ENCODE peak calls at places on chromosomes 11 and 22, in five cellular contexts. Z is A549, R is K562, N is GM12878, L is HepG2. M is an unnamed sample.

GRCh38 chr11:64053699-64054098 is 18.0 kb downstream of the FLRT1 start:
- DNase-seq in N (no peak), R (no peak), L (no peak), Z (no peak), M (peak; percentile 78)

GRCh38 chr22:20798974-20799373 is 25.1 kb downstream of the SERPIND1 start:
- DNase-seq in Z (no peak), L (no peak), R (no peak), N (no peak), M (no peak)

GRCh38 chr11:108131993-108132392 is 10.6 kb downstream of the ACAT1 start:
- DNase-seq in L (no peak), Z (no peak), N (no peak), R (no peak), M (no peak)

GRCh38 chr11:1546536-1547466 is 25.3 kb downstream of the DUSP8 start:
- DNase-seq in R (peak; percentile 87), L (no peak), Z (peak; percentile 58), N (no peak), M (no peak)

GRCh38 chr11:33690290-33691050 is 10.2 kb downstream of the C11orf91 start:
- DNase-seq in N (no peak), R (no peak), Z (peak; percentile 94), L (peak; percentile 46), M (no peak)

GRCh38 chr11:117538731-117539130 is 211.1 kb downstream of the CEP164 start:
- DNase-seq in Z (no peak), R (no peak), N (no peak), L (no peak), M (no peak)

GRCh38 chr11:82942376-82942775 is 40.8 kb downstream of the DDIAS start:
- DNase-seq in L (no peak), Z (no peak), N (no peak), R (no peak), M (no peak)

GRCh38 chr11:64787526-64788320 is 9.4 kb upstream of the SF1 start:
- DNase-seq in L (peak; percentile 41), N (no peak), Z (peak; percentile 72), R (peak; percentile 79), M (no peak)

GRCh38 chr11:2825886-2826678 is 59.5 kb downstream of the CDKN1C start:
- DNase-seq in Z (no peak), R (no peak), N (no peak), L (peak; percentile 60), M (peak; percentile 31)

GRCh38 chr11:68090706-68091105 is 30.5 kb downstream of the CHKA start:
- DNase-seq in Z (no peak), N (no peak), R (no peak), L (no peak), M (peak; percentile 24)

GRCh38 chr22:19892249-19892879 is 37.7 kb upstream of the GNB1L start:
- DNase-seq in N (no peak), Z (no peak), R (peak; percentile 87), L (peak; percentile 76), M (no peak)

GRCh38 chr11:19218216-19218615 is 16.4 kb upstream of the CSRP3 start:
- DNase-seq in Z (no peak), L (no peak), N (no peak), R (no peak), M (no peak)

GRCh38 chr11:4032097-4032496 is 62.5 kb upstream of the RRM1 start:
- DNase-seq in Z (no peak), N (no peak), R (no peak), L (no peak), M (no peak)

GRCh38 chr11:113296447-113297205 is 17.8 kb upstream of the TTC12 start:
- DNase-seq in N (no peak), R (no peak), Z (no peak), L (no peak), M (no peak)

GRCh38 chr11:120523196-120523595 is 11.6 kb downstream of the GRIK4 start:
- DNase-seq in R (no peak), Z (no peak), N (no peak), L (no peak), M (no peak)

GRCh38 chr11:117188620-117189081 is 10.1 kb downstream of the SIDT2 start:
- DNase-seq in R (no peak), L (no peak), Z (no peak), N (no peak), M (no peak)

GRCh38 chr22:27416553-27417427 is 384.8 kb downstream of the MN1 start:
- DNase-seq in R (no peak), Z (peak; percentile 20), L (no peak), N (no peak), M (peak; percentile 23)

GRCh38 chr11:124415356-124415923 is 9.2 kb downstream of the OR8B4 start:
- DNase-seq in N (no peak), L (peak; percentile 37), Z (peak; percentile 56), R (peak; percentile 49), M (no peak)

GRCh38 chr11:6333112-6333511 is 12.8 kb upstream of the CAVIN3 start:
- DNase-seq in R (no peak), L (no peak), N (no peak), Z (no peak), M (peak; percentile 6)

GRCh38 chr22:49768077-49768476 is 59.6 kb downstream of the BRD1 start:
- DNase-seq in Z (no peak), N (no peak), R (no peak), L (no peak), M (no peak)

GRCh38 chr11:115409691-115410220 is 94.5 kb downstream of the CADM1 start:
- DNase-seq in R (no peak), Z (peak; percentile 2), N (no peak), L (peak; percentile 94), M (no peak)
- TF ChIP-seq KDM1A in R (no peak), Z (no peak), N (no peak), L (no peak), M (no peak)

GRCh38 chr11:93188726-93189125 is 9.1 kb downstream of the SLC36A4 start:
- DNase-seq in N (no peak), R (no peak), L (no peak), Z (no peak), M (no peak)
- TF ChIP-seq KDM1A in N (no peak), R (no peak), L (no peak), Z (no peak), M (no peak)

GRCh38 chr11:12154871-12155668 is 44.7 kb downstream of the MICAL2 start:
- DNase-seq in L (no peak), N (no peak), Z (no peak), R (no peak), M (no peak)

GRCh38 chr11:12158926-12159325 is 48.5 kb downstream of the MICAL2 start:
- DNase-seq in N (no peak), R (no peak), Z (no peak), L (no peak), M (no peak)

GRCh38 chr11:12155696-12156095 is 45.3 kb downstream of the MICAL2 start:
- DNase-seq in L (no peak), N (no peak), R (no peak), Z (no peak), M (no peak)

GRCh38 chr11:12156301-12157140 is 46.1 kb downstream of the MICAL2 start:
- DNase-seq in Z (no peak), L (no peak), R (peak; percentile 54), N (no peak), M (no peak)

DNA sequence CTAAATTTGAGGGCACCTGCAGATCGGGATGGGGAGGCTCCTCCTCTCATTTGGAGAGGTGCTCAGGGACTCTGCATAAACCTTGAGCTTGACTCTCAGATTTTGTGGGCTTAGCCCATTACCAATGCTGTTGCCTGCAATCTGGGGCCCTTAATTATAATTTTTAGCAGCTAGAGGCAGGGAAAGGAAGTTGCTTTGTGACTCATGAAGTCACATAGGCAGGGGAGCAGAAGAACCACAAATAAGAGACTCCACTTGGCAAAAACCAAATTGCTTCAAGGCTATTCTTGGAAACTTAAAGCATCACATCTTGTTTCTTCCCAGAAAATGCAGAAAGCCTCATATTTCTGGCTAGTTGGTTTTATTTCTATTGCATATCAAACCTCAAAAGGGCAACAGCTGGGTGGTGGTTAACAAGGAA is 46.9 kb downstream of the MICAL2 start:
- DNase-seq in Z (no peak), N (no peak), R (no peak), L (no peak), M (no peak)
- TF ChIP-seq KDM1A in Z (no peak), N (no peak), R (no peak), L (no peak), M (no peak)

DNA sequence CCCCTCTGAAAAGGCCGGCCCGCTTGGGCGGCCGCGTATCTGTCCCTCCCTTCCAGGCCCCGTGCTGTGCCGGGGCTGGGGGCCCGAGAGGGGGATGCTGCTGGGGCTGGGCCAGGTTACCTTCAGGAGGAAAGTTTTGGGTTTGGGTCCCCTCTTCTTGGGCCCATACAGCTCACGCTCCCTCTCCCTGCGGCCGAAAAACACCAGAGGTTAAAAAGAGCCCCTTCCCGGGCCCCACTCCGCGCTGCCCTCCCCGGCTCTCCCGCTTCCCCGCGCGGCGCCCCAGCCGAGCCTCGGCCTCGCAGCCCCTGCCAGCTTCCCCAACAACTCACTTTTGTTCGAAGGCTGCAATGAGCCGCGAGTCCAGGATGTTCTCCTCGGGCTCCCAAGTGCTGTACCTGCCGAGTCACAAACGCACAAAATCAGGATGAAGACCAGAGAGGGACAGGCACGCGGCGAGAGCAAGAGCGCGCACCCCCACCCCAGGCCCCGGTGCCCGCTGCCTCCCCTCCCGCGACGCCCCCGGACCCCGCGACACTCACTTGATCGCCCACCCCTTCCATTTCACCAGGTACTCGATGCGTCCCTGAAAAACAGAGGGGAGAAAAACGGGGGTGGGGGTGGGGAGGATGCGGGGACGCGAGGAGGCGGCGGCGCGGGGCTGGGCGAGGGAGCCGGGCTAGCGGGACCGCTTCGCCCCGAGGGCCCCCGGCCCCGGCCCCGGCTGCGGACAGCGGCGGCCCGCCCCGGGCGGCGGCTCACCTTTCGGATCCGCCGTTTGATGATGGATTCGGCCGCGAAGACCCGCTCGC is 450 bp downstream of the CBX6 start:
- DNase-seq in Z (peak; percentile 19), R (no peak), N (no peak), L (no peak), M (no peak)
- TF ChIP-seq KDM1A in Z (no peak), R (no peak), N (no peak), L (no peak), M (no peak)

GRCh38 chr22:23142546-23143105 is 836 bp upstream of the RSPH14 start:
- DNase-seq in L (no peak), R (no peak), Z (no peak), N (no peak), M (no peak)

GRCh38 chr22:23144432-23144831 is 845 bp upstream of the RAB36 start:
- DNase-seq in R (no peak), L (no peak), N (no peak), Z (no peak), M (no peak)

GRCh38 chr22:23146842-23147205 is 1.5 kb downstream of the RAB36 start:
- DNase-seq in R (no peak), L (no peak), N (no peak), Z (no peak), M (no peak)

GRCh38 chr22:23143119-23143518 is 1.3 kb upstream of the RSPH14 start:
- DNase-seq in N (no peak), Z (no peak), R (no peak), L (no peak), M (no peak)

GRCh38 chr22:23144926-23145906 is at the start of gene RAB36:
- DNase-seq in N (peak; percentile 77), R (peak; percentile 100), Z (peak; percentile 99), L (peak; percentile 98), M (peak; percentile 96)
- TF ChIP-seq KDM1A in N (no peak), R (no peak), Z (no peak), L (peak; percentile 22), M (no peak)

M was measured in H1.